ENCODE peak calls at places on chromosomes 7 and 10, in six cellular contexts. R is IMR-90, D is H1, A is mesenchymal stem cell, O is mesendoderm, E is trophoblast cell. M is an unnamed sample. For H3K36me3, the result is how much of the 10 kb centered on the place peaks cover.

GRCh38 chr7:25788961-25789620 is 362.9 kb upstream of the NFE2L3 start:
- DNase-seq in R (no peak), D (no peak), A (no peak), O (no peak), E (no peak), M (no peak)

GRCh38 chr7:96992624-96993452 is 12.5 kb upstream of the DLX6 start:
- DNase-seq in R (no peak), D (peak), A (no peak), O (peak), E (no peak), M (peak)

GRCh38 chr10:101355307-101355706 is 1.3 kb downstream of the BTRC start:
- DNase-seq in R (no peak), D (no peak), A (no peak), O (no peak), E (no peak), M (no peak)

GRCh38 chr7:45992831-45993230 is 71.8 kb upstream of the IGFBP3 start:
- DNase-seq in R (no peak), D (no peak), A (no peak), O (no peak), E (no peak), M (no peak)

GRCh38 chr7:64045301-64046040 is at the start of gene ZNF727:
- DNase-seq in R (no peak), D (no peak), A (no peak), O (no peak), E (no peak), M (no peak)

GRCh38 chr7:30625283-30625682 is 30.6 kb downstream of the GARS1 start:
- DNase-seq in R (no peak), D (no peak), A (no peak), O (no peak), E (no peak), M (no peak)

GRCh38 chr7:139095194-139095659 is 14.3 kb downstream of the ZC3HAV1 start:
- DNase-seq in R (no peak), D (no peak), A (no peak), O (peak), E (no peak), M (no peak)

GRCh38 chr10:114121031-114121430 is 53.0 kb downstream of the CCDC186 start:
- DNase-seq in R (no peak), D (no peak), A (no peak), O (no peak), E (no peak), M (no peak)

GRCh38 chr7:134619627-134620331 is 26.9 kb upstream of the BPGM start:
- DNase-seq in R (peak), D (no peak), A (peak), O (no peak), E (no peak), M (no peak)

GRCh38 chr10:38147686-38148085 is 53.5 kb downstream of the ZNF37A start:
- DNase-seq in R (no peak), D (no peak), A (no peak), O (no peak), E (no peak), M (no peak)

GRCh38 chr7:34155225-34155908 is 250.0 kb downstream of the BMPER start:
- DNase-seq in R (peak), D (no peak), A (peak), O (no peak), E (peak), M (no peak)

GRCh38 chr10:89351402-89352038 is 23.7 kb downstream of the IFIT3 start:
- DNase-seq in R (peak), D (no peak), A (peak), O (no peak), E (no peak), M (no peak)

GRCh38 chr10:89347706-89348457 is 20.1 kb downstream of the IFIT3 start:
- DNase-seq in R (no peak), D (no peak), A (peak), O (no peak), E (no peak), M (no peak)

GRCh38 chr10:89348458-89348857 is 20.7 kb downstream of the IFIT3 start:
- DNase-seq in R (no peak), D (no peak), A (no peak), O (peak), E (no peak), M (no peak)

GRCh38 chr10:89342219-89342966 is 14.6 kb downstream of the IFIT3 start:
- DNase-seq in R (peak), D (no peak), A (no peak), O (no peak), E (no peak), M (no peak)

GRCh38 chr10:89346264-89346971 is 18.6 kb downstream of the IFIT3 start:
- DNase-seq in R (peak), D (no peak), A (no peak), O (peak), E (peak), M (no peak)
- H3K18ac ChIP-seq in R (no peak), D (no peak), A (no peak), O (no peak), E (no peak), M (no peak)

DNA sequence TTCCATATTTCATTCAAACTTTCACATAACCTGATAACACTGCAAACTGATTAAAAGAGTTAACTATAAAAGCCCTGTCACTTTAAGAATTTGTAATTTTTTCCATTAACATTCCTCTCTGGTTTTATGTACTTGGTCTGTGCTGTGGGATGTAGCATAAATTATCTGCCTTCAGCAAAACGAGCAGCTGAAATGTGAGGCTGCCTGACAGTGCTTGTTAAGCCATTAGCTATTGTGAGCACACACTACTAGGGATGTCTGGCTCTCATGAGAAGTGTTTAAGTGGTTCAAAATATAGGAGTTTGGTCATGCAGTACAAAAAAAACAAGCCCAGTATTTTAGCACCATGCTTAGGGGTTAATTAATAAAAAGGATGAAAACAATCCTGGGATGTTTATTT is 63.0 kb downstream of the HOXA1 start:
- DNase-seq in R (peak), D (no peak), A (peak), O (no peak), E (no peak), M (no peak)
- H3K36me3 ChIP-seq in R (under half), D (under half), A (under half), O (under half), E (under half), M (under half)

DNA sequence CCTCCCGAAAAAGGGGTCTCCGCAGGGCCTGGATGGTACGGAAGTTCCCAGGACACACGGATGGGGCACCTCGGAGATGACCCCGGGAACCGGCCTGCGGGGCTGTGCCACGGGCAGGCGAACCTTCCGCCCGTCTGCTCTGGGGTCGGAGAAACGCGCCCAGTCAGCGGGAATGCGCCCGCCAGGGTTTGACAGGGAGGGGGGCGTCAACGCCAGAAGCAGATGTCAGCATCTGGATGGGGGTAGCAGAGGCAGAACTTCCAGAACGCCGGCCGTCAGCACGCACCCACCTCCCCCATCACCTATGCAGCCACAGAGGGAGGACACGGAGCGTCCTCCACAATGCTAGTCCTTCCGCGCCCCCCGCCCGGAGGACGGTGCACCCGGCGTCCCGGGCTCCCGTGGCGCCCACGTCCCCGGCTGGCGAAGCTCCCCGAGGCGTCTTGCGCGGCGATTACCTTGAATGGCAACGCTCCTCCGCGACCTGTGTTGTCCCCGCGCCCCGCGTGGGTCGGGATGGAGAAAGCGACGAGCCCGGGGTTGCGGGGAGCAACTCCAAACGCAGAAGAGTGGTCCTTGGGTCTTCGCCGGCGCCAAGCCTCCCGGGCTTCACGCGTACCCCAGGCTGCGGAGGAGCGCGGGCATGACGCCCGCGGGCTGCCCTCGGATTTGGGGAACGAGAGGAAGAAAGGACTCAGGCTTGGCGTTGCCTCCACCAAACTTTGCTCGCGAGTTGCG is 571 bp downstream of the FGFR2 start:
- DNase-seq in R (no peak), D (peak), A (peak), O (peak), E (no peak), M (peak)
- H3K18ac ChIP-seq in R (no peak), D (peak), A (no peak), O (peak), E (peak), M (peak)

DNA sequence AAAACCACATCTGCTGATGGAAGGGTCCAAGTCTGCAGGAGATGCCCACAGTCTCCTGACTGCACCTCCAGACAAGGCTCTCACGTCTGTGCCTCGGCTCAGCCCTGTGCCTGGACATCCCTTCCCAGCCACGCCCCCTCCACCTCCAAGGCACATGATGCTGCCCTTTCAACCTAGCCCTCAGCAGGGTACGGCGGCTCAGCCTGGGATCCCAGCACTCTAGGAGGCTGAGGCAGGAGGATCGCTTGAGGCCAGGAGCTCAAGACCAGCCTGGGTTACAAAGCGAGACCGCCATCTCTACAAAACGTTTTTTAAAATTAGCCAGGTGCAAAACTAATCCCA is 14.3 kb downstream of the MAD1L1 start:
- DNase-seq in R (no peak), D (no peak), A (no peak), O (no peak), E (no peak), M (no peak)
- H3K36me3 ChIP-seq in R (half or more), D (half or more), A (half or more), O (under half), E (half or more), M (half or more)

GRCh38 chr7:105304040-105304895 is 84.5 kb downstream of the SRPK2 start:
- DNase-seq in R (peak), D (no peak), A (peak), O (peak), E (no peak), M (no peak)

GRCh38 chr7:105305633-105306032 is 83.1 kb downstream of the SRPK2 start:
- DNase-seq in R (no peak), D (no peak), A (no peak), O (no peak), E (no peak), M (no peak)

GRCh38 chr7:105309235-105310156 is 79.2 kb downstream of the SRPK2 start:
- DNase-seq in R (no peak), D (no peak), A (peak), O (peak), E (no peak), M (no peak)

GRCh38 chr7:105306160-105306784 is 82.4 kb downstream of the SRPK2 start:
- DNase-seq in R (no peak), D (no peak), A (no peak), O (no peak), E (no peak), M (no peak)

GRCh38 chr7:105307163-105307672 is 81.5 kb downstream of the SRPK2 start:
- DNase-seq in R (no peak), D (no peak), A (no peak), O (no peak), E (no peak), M (no peak)
- H3K18ac ChIP-seq in R (no peak), D (no peak), A (no peak), O (no peak), E (no peak), M (no peak)

GRCh38 chr7:66376264-66376945 is 171.3 kb downstream of the TPST1 start:
- DNase-seq in R (no peak), D (no peak), A (no peak), O (no peak), E (no peak), M (no peak)
- H3K36me3 ChIP-seq in R (under half), D (under half), A (under half), O (under half), E (under half), M (under half)

GRCh38 chr7:44606341-44607140 is at the start of gene OGDH:
- DNase-seq in R (peak), D (peak), A (peak), O (peak), E (peak), M (peak)
- H3K18ac ChIP-seq in R (peak), D (peak), A (peak), O (peak), E (peak), M (peak)

GRCh38 chr7:131553906-131554305 is 2.5 kb downstream of the PODXL start:
- DNase-seq in R (no peak), D (no peak), A (no peak), O (no peak), E (no peak), M (no peak)
- H3K36me3 ChIP-seq in R (under half), D (half or more), A (under half), O (under half), E (under half), M (under half)

GRCh38 chr10:121577568-121577967 is 20.7 kb downstream of the FGFR2 start:
- DNase-seq in R (no peak), D (no peak), A (no peak), O (peak), E (no peak), M (no peak)
- H3K18ac ChIP-seq in R (no peak), D (no peak), A (no peak), O (no peak), E (no peak), M (peak)

M was measured in neuronal stem cell.